ENCODE peak calls at places on chromosomes 4 and X, in six cellular contexts. O is H9, K is neuronal stem cell, W is mesendoderm, T is mesenchymal stem cell, F is H1. U is an unnamed sample.

GRCh38 chr4:107036602-107037151 is 564 bp upstream of the DKK2 start:
- DNase-seq in O (no peak), K (peak; percentile 9), W (peak; percentile 16), T (peak; percentile 14), F (no peak), U (no peak)

GRCh38 chr4:116838609-116839008 is 246.8 kb downstream of the TRAM1L1 start:
- DNase-seq in O (no peak), K (no peak), W (no peak), T (no peak), F (no peak), U (no peak)

GRCh38 chr4:1964971-1965370 is 43.8 kb downstream of the NELFA start:
- DNase-seq in O (no peak), K (no peak), W (no peak), T (no peak), F (no peak), U (no peak)

GRCh38 chrX:130726661-130727060 is 176.3 kb downstream of the ENOX2 start:
- DNase-seq in O (no peak), K (no peak), W (no peak), T (peak; percentile 46), F (no peak), U (peak; percentile 49)

GRCh38 chr4:24778427-24779225 is 16.7 kb upstream of the SOD3 start:
- DNase-seq in O (no peak), K (no peak), W (no peak), T (peak; percentile 53), F (no peak), U (peak; percentile 98)

GRCh38 chrX:37420179-37420578 is 71.0 kb downstream of the PRRG1 start:
- DNase-seq in O (no peak), K (no peak), W (no peak), T (peak; percentile 53), F (no peak), U (peak; percentile 10)

GRCh38 chr4:2697995-2698414 is 58.1 kb downstream of the TNIP2 start:
- DNase-seq in O (no peak), K (no peak), W (no peak), T (no peak), F (no peak), U (no peak)

GRCh38 chr4:38958453-38958852 is 73.8 kb downstream of the TMEM156 start:
- DNase-seq in O (no peak), K (no peak), W (no peak), T (no peak), F (no peak), U (peak; percentile 87)

GRCh38 chrX:19702856-19703255 is 184.5 kb downstream of the SH3KBP1 start:
- DNase-seq in O (no peak), K (no peak), W (no peak), T (no peak), F (no peak), U (no peak)

GRCh38 chr4:82711158-82711785 is 87.3 kb downstream of the SCD5 start:
- DNase-seq in O (no peak), K (no peak), W (no peak), T (no peak), F (no peak), U (no peak)

GRCh38 chr4:53100801-53101581 is 238.9 kb downstream of the RASL11B start:
- DNase-seq in O (no peak), K (no peak), W (peak; percentile 8), T (peak; percentile 76), F (no peak), U (peak; percentile 84)

GRCh38 chr4:1842993-1843448 is 12.9 kb downstream of the LETM1 start:
- DNase-seq in O (no peak), K (no peak), W (no peak), T (peak; percentile 85), F (no peak), U (peak; percentile 94)

GRCh38 chr4:98448923-98449322 is 187.7 kb downstream of the RAP1GDS1 start:
- DNase-seq in O (no peak), K (no peak), W (no peak), T (no peak), F (no peak), U (no peak)

GRCh38 chrX:69262036-69262905 is 97.0 kb upstream of the PJA1 start:
- DNase-seq in O (no peak), K (no peak), W (no peak), T (peak; percentile 23), F (no peak), U (peak; percentile 10)

GRCh38 chrX:69257504-69258127 is 92.4 kb upstream of the PJA1 start:
- DNase-seq in O (no peak), K (no peak), W (no peak), T (no peak), F (no peak), U (no peak)

GRCh38 chrX:69263421-69263820 is 98.2 kb upstream of the PJA1 start:
- DNase-seq in O (no peak), K (no peak), W (no peak), T (no peak), F (no peak), U (no peak)

GRCh38 chrX:69253821-69254220 is 88.6 kb upstream of the PJA1 start:
- DNase-seq in O (no peak), K (no peak), W (no peak), T (no peak), F (no peak), U (no peak)

DNA sequence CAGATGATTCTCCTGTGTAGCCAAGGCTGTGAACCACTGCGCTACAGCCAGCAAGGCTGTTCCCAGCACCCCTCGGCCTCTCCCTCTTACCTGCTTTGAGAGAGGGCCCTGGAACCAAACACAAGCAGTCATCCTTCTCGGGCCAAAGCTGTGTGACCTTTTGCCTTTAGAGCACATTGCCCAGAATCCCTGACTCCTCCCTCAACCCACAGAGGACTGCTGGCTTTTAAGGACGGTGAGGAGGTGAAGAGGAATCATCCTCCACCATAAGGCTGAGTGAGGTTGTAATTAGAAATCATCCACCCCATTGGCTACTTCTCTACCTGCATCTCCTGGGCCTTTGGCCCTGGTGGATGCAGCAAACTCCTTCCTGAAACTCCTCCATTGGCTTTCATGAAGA is 93.6 kb upstream of the PJA1 start:
- DNase-seq in O (no peak), K (no peak), W (no peak), T (no peak), F (no peak), U (no peak)
- H2BK15ac ChIP-seq in O (no peak overlapping the region), K (no peak overlapping the region), W (no peak overlapping the region), T (no peak overlapping the region), F (no peak overlapping the region), U (no peak overlapping the region)

GRCh38 chrX:138859421-138859820 is 147.9 kb upstream of the FGF13 start:
- DNase-seq in O (no peak), K (no peak), W (no peak), T (peak; percentile 1), F (no peak), U (no peak)
- H2BK15ac ChIP-seq in O (no peak overlapping the region), K (no peak overlapping the region), W (no peak overlapping the region), T (no peak overlapping the region), F (no peak overlapping the region), U (no peak overlapping the region)

GRCh38 chr4:20895988-20896387 is 195.7 kb downstream of the PACRGL start:
- DNase-seq in O (no peak), K (no peak), W (no peak), T (no peak), F (no peak), U (no peak)
- H2BK15ac ChIP-seq in O (no peak overlapping the region), K (no peak overlapping the region), W (no peak overlapping the region), T (no peak overlapping the region), F (no peak overlapping the region), U (no peak overlapping the region)

GRCh38 chr4:85570388-85570787 is 95.4 kb downstream of the ARHGAP24 start:
- DNase-seq in O (no peak), K (no peak), W (no peak), T (no peak), F (no peak), U (no peak)
- H2BK15ac ChIP-seq in O (no peak overlapping the region), K (no peak overlapping the region), W (no peak overlapping the region), T (no peak overlapping the region), F (no peak overlapping the region), U (no peak overlapping the region)

GRCh38 chr4:54226399-54227260 is 2.5 kb upstream of the PDGFRA start:
- DNase-seq in O (peak; percentile 50), K (peak; percentile 23), W (peak; percentile 74), T (peak; percentile 87), F (no peak), U (peak; percentile 86)
- H2BK15ac ChIP-seq in O (no peak overlapping the region), K (no peak overlapping the region), W (no peak overlapping the region), T (peak overlapping the region; percentile 75), F (no peak overlapping the region), U (peak overlapping the region; percentile 45)

GRCh38 chr4:33188733-33189132 is 2468.6 kb downstream of the PCDH7 start:
- DNase-seq in O (no peak), K (no peak), W (no peak), T (no peak), F (no peak), U (no peak)

GRCh38 chr4:33189169-33189568 is 2469.0 kb downstream of the PCDH7 start:
- DNase-seq in O (no peak), K (no peak), W (no peak), T (no peak), F (no peak), U (no peak)

GRCh38 chr4:33187035-33187434 is 2466.9 kb downstream of the PCDH7 start:
- DNase-seq in O (no peak), K (no peak), W (no peak), T (peak; percentile 1), F (no peak), U (no peak)

DNA sequence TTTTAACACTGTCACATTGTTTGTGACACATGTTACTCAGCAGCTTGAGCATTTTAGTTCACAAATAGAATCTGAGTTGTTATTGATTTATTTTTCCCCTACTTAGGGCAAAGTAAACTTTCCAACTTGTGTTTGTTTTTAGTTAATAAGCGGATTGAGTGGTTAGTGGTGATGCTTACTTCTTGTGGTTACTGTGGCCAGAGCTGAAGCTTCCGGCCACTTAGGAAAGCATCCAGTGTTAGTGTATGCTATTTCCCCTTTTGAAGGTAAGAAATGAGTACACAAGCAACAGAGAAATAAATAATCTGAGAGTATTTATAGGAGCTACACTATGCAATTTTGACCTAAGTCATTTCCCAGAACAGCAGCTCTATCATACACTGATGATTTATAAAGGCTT is 2464.5 kb downstream of the PCDH7 start:
- DNase-seq in O (no peak), K (no peak), W (no peak), T (peak; percentile 85), F (no peak), U (no peak)
- H2BK15ac ChIP-seq in O (no peak overlapping the region), K (no peak overlapping the region), W (no peak overlapping the region), T (no peak overlapping the region), F (no peak overlapping the region), U (no peak overlapping the region)

GRCh38 chr4:137640156-137640837 is 108.0 kb upstream of the PCDH18 start:
- DNase-seq in O (no peak), K (no peak), W (no peak), T (no peak), F (no peak), U (no peak)

GRCh38 chr4:137641554-137641953 is 109.3 kb upstream of the PCDH18 start:
- DNase-seq in O (no peak), K (no peak), W (no peak), T (no peak), F (no peak), U (no peak)

GRCh38 chr4:137640838-137641158 is 108.5 kb upstream of the PCDH18 start:
- DNase-seq in O (no peak), K (no peak), W (no peak), T (no peak), F (no peak), U (no peak)

GRCh38 chr4:137647375-137647774 is 115.1 kb upstream of the PCDH18 start:
- DNase-seq in O (no peak), K (no peak), W (no peak), T (no peak), F (no peak), U (no peak)

DNA sequence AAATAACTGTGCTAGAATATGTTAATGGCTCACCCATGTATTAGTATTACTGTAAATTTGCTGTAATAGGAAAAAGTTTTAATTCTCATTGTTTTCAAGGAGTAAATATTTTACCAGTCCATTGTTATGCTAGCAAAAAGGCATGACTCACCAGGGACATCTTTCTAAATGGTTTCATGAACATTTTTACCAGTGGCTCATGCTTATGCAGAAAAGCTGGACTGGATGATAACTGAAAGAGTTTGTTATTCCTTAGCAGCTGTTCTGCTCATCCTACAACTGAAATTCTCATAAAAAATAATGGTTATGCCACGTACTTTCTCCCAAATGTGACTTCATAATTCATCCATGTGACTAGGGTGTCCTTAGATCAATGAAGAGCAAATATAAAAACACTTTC is 111.9 kb upstream of the PCDH18 start:
- DNase-seq in O (no peak), K (no peak), W (no peak), T (no peak), F (no peak), U (peak; percentile 62)
- H2BK15ac ChIP-seq in O (no peak overlapping the region), K (no peak overlapping the region), W (no peak overlapping the region), T (no peak overlapping the region), F (no peak overlapping the region), U (peak overlapping the region; percentile 23)